ENCODE peak calls at places on chromosomes 7 and 10, in five cellular contexts. R, U, I, Y and X are unnamed samples.

GRCh38 chr10:131513445-131513844 is 201.9 kb upstream of the TCERG1L start:
- DNase-seq in R (no peak), U (no peak), I (no peak), Y (no peak), X (no peak)

GRCh38 chr7:151399906-151400305 is 9.9 kb downstream of the WDR86 start:
- DNase-seq in R (no peak), U (no peak), I (peak), Y (no peak), X (no peak)

GRCh38 chr7:86925221-86925620 is 134.2 kb downstream of the ELAPOR2 start:
- DNase-seq in R (no peak), U (no peak), I (no peak), Y (no peak), X (no peak)

GRCh38 chr10:124354411-124355382 is 64.0 kb downstream of the OAT start:
- DNase-seq in R (peak), U (no peak), I (peak), Y (peak), X (no peak)

GRCh38 chr7:11592699-11593098 is 239.3 kb downstream of the THSD7A start:
- DNase-seq in R (no peak), U (no peak), I (no peak), Y (no peak), X (no peak)

GRCh38 chr10:12413369-12413711 is 64.0 kb downstream of the CAMK1D start:
- DNase-seq in R (no peak), U (no peak), I (no peak), Y (no peak), X (no peak)

GRCh38 chr10:3354171-3354570 is 181.6 kb upstream of the PITRM1 start:
- DNase-seq in R (no peak), U (no peak), I (no peak), Y (no peak), X (no peak)

GRCh38 chr7:80804581-80804980 is 114.3 kb downstream of the SEMA3C start:
- DNase-seq in R (no peak), U (no peak), I (no peak), Y (peak), X (no peak)

GRCh38 chr10:9010931-9011670 is 956.6 kb downstream of the GATA3 start:
- DNase-seq in R (no peak), U (no peak), I (no peak), Y (no peak), X (no peak)

GRCh38 chr7:953547-954327 is 743 bp downstream of the ADAP1 start:
- DNase-seq in R (peak), U (no peak), I (no peak), Y (peak), X (peak)

GRCh38 chr10:34850558-34850957 is 35.5 kb upstream of the PARD3 start:
- DNase-seq in R (no peak), U (no peak), I (no peak), Y (no peak), X (no peak)